ENCODE peak calls at places on chromosome 14, in six cellular contexts. G is fibroblast of lung, S is astrocyte, F is uterus, Z is spleen, L is cardiac muscle cell. T is an unnamed sample.

GRCh38 chr14:49946320-49947141 is 53.6 kb downstream of the ARF6 start:
- DNase-seq in G (peak; percentile 65), S (peak; percentile 76), F (no peak), Z (no peak), L (peak; percentile 73), T (peak; percentile 52)

GRCh38 chr14:85074955-85075354 is 455.0 kb upstream of the FLRT2 start:
- DNase-seq in G (no peak), S (no peak), F (no peak), Z (no peak), L (no peak), T (no peak)

GRCh38 chr14:42374332-42374731 is 767.7 kb downstream of the LRFN5 start:
- DNase-seq in G (peak; percentile 9), S (no peak), F (no peak), Z (no peak), L (no peak), T (no peak)

GRCh38 chr14:32934891-32935633 is 3.6 kb upstream of the NPAS3 start:
- DNase-seq in G (no peak), S (peak; percentile 12), F (peak; percentile 17), Z (no peak), L (no peak), T (no peak)

GRCh38 chr14:91414475-91415342 is 2.9 kb downstream of the CCDC88C start:
- DNase-seq in G (no peak), S (no peak), F (no peak), Z (no peak), L (no peak), T (no peak)

GRCh38 chr14:55781046-55781445 is 201.0 kb downstream of the KTN1 start:
- DNase-seq in G (no peak), S (peak; percentile 30), F (no peak), Z (no peak), L (peak; percentile 38), T (no peak)

GRCh38 chr14:36997843-36998242 is 174.6 kb downstream of the SLC25A21 start:
- DNase-seq in G (peak; percentile 19), S (peak; percentile 42), F (no peak), Z (no peak), L (no peak), T (no peak)

GRCh38 chr14:74656964-74657363 is 44.9 kb upstream of the LTBP2 start:
- DNase-seq in G (no peak), S (no peak), F (no peak), Z (no peak), L (no peak), T (no peak)

GRCh38 chr14:100237735-100238418 is 1.1 kb upstream of the YY1 start:
- DNase-seq in G (peak; percentile 52), S (no peak), F (peak; percentile 48), Z (peak; percentile 91), L (peak; percentile 52), T (no peak)

GRCh38 chr14:102540310-102541028 is 30.9 kb upstream of the ANKRD9 start:
- DNase-seq in G (peak; percentile 48), S (no peak), F (no peak), Z (no peak), L (peak; percentile 91), T (no peak)

GRCh38 chr14:93054006-93054405 is 61.7 kb downstream of the ITPK1 start:
- DNase-seq in G (no peak), S (no peak), F (no peak), Z (no peak), L (no peak), T (no peak)

GRCh38 chr14:50116221-50116956 is at the start of gene VCPKMT:
- DNase-seq in G (peak; percentile 89), S (peak; percentile 72), F (peak; percentile 92), Z (peak; percentile 99), L (peak; percentile 94), T (peak; percentile 46)

GRCh38 chr14:88516742-88517418 is 37.9 kb downstream of the PTPN21 start:
- DNase-seq in G (no peak), S (no peak), F (no peak), Z (no peak), L (no peak), T (no peak)

GRCh38 chr14:53187921-53188463 is 34.9 kb upstream of the DDHD1 start:
- DNase-seq in G (no peak), S (no peak), F (no peak), Z (no peak), L (no peak), T (no peak)

GRCh38 chr14:92670967-92671366 is 77.5 kb downstream of the LGMN start:
- DNase-seq in G (no peak), S (no peak), F (no peak), Z (no peak), L (no peak), T (no peak)

GRCh38 chr14:24348186-24348585 is 8.4 kb upstream of the RIPK3 start:
- DNase-seq in G (no peak), S (no peak), F (no peak), Z (no peak), L (no peak), T (no peak)

GRCh38 chr14:90424075-90424474 is 27.2 kb downstream of the CALM1 start:
- DNase-seq in G (no peak), S (no peak), F (no peak), Z (no peak), L (no peak), T (no peak)

GRCh38 chr14:100307215-100308111 is 1.2 kb upstream of the SLC25A29 start:
- DNase-seq in G (no peak), S (no peak), F (no peak), Z (peak; percentile 84), L (no peak), T (no peak)

GRCh38 chr14:64447890-64448667 is 17.2 kb upstream of the AKAP5 start:
- DNase-seq in G (no peak), S (peak; percentile 51), F (no peak), Z (peak; percentile 62), L (no peak), T (no peak)

GRCh38 chr14:101372894-101373640 is 188.2 kb upstream of the DIO3 start:
- DNase-seq in G (no peak), S (no peak), F (no peak), Z (no peak), L (no peak), T (no peak)

GRCh38 chr14:23047042-23047634 is 5.1 kb downstream of the PSMB11 start:
- DNase-seq in G (no peak), S (no peak), F (no peak), Z (no peak), L (peak; percentile 47), T (no peak)

GRCh38 chr14:97584528-97584927 is 787.3 kb downstream of the VRK1 start:
- DNase-seq in G (no peak), S (no peak), F (no peak), Z (no peak), L (no peak), T (no peak)

GRCh38 chr14:36553650-36554260 is 28.7 kb downstream of the NKX2-8 start:
- DNase-seq in G (peak; percentile 60), S (peak; percentile 22), F (no peak), Z (no peak), L (peak; percentile 56), T (peak; percentile 30)

GRCh38 chr14:65054471-65055085 is 47.7 kb downstream of the MAX start:
- DNase-seq in G (no peak), S (no peak), F (no peak), Z (peak; percentile 84), L (no peak), T (no peak)

GRCh38 chr14:64730681-64731080 is 26.5 kb downstream of the PLEKHG3 start:
- DNase-seq in G (no peak), S (no peak), F (no peak), Z (peak; percentile 70), L (no peak), T (no peak)

GRCh38 chr14:99803106-99803437 is 9.9 kb downstream of the EML1 start:
- DNase-seq in G (no peak), S (no peak), F (no peak), Z (no peak), L (no peak), T (no peak)

GRCh38 chr14:85252011-85252410 is 277.9 kb upstream of the FLRT2 start:
- DNase-seq in G (peak; percentile 62), S (peak; percentile 60), F (no peak), Z (no peak), L (peak; percentile 74), T (peak; percentile 64)

GRCh38 chr14:91059576-91060471 is 617 bp downstream of the RPS6KA5 start:
- DNase-seq in G (no peak), S (no peak), F (peak; percentile 30), Z (peak; percentile 93), L (peak; percentile 6), T (no peak)

GRCh38 chr14:83798421-83798820 is 1731.5 kb upstream of the FLRT2 start:
- DNase-seq in G (no peak), S (no peak), F (no peak), Z (no peak), L (no peak), T (no peak)

GRCh38 chr14:80679273-80679672 is 262.3 kb downstream of the CEP128 start:
- DNase-seq in G (no peak), S (no peak), F (no peak), Z (no peak), L (no peak), T (no peak)
- H3K9me3 ChIP-seq in G (no peaks in the 10 kb centered on the region), S (peaks cover 7% of the 10 kb centered on the region), F (peaks cover 11% of the 10 kb centered on the region), Z (peaks cover 62% of the 10 kb centered on the region), L (no peaks in the 10 kb centered on the region), T (no peaks in the 10 kb centered on the region)

GRCh38 chr14:94540031-94540794 is 21.0 kb upstream of the SERPINA4 start:
- DNase-seq in G (peak; percentile 14), S (no peak), F (no peak), Z (no peak), L (peak; percentile 82), T (no peak)
- TF ChIP-seq CTCF in G (no peak), S (no peak), F (no peak), Z (no peak), L (peak; percentile 37), T (no peak)

DNA sequence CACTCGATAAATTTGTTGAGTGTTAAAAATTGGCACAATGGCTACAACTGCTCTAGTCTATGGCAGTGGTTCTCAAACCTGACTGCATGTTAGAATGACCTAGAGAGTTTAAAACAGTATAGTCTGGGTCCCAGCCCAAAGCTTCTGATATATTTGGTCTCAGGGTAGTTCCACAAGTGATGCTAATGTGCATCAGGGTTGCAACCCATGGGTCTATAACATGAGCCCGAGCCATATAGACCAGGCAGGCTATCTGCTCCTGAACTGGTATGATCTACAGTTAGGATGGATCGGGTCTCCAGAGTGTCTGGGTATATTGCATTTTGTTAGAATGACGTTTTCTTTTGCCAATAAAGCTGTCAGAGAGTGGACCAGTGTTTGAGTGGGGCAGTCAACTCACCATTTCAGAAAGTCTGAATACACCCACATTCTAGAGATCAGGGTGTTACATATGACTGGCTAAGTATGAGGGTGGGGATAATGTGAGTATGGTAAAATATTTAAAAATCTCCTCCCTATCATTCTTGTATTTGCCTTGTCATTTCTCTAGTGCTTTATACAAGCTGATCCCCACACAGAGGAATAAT is 80.9 kb downstream of the FRMD6 start:
- DNase-seq in G (no peak), S (no peak), F (no peak), Z (no peak), L (no peak), T (no peak)
- H3K9me3 ChIP-seq in G (no peaks in the 10 kb centered on the region), S (no peaks in the 10 kb centered on the region), F (no peaks in the 10 kb centered on the region), Z (no peaks in the 10 kb centered on the region), L (no peaks in the 10 kb centered on the region), T (no peaks in the 10 kb centered on the region)

GRCh38 chr14:38546932-38547551 is 291.1 kb upstream of the CLEC14A start:
- DNase-seq in G (no peak), S (no peak), F (no peak), Z (no peak), L (no peak), T (no peak)

GRCh38 chr14:38549549-38549948 is 293.7 kb upstream of the CLEC14A start:
- DNase-seq in G (no peak), S (no peak), F (no peak), Z (no peak), L (no peak), T (no peak)

GRCh38 chr14:38548091-38548490 is 292.2 kb upstream of the CLEC14A start:
- DNase-seq in G (no peak), S (peak; percentile 18), F (no peak), Z (no peak), L (no peak), T (no peak)

GRCh38 chr14:38544766-38545165 is 288.9 kb upstream of the CLEC14A start:
- DNase-seq in G (no peak), S (no peak), F (no peak), Z (no peak), L (no peak), T (no peak)
- TF ChIP-seq CTCF in G (no peak), S (no peak), F (no peak), Z (no peak), L (no peak), T (no peak)